ENCODE peak calls at places on chromosomes 7 and 10, in five cellular contexts. L is choroid plexus epithelial cell, Y is IMR-90, S is neural progenitor cell, Q is retinal pigment epithelial cell. M is an unnamed sample.

GRCh38 chr10:71888623-71889387 is 37.8 kb upstream of the PSAP start:
- DNase-seq in L (peak; percentile 88), Y (peak; percentile 77), S (peak; percentile 71), Q (peak; percentile 61), M (peak; percentile 86)

GRCh38 chr7:140390034-140390433 is 8.3 kb downstream of the SLC37A3 start:
- DNase-seq in L (no peak), Y (no peak), S (no peak), Q (no peak), M (no peak)

GRCh38 chr7:100603697-100604077 is 1.5 kb downstream of the PCOLCE start:
- DNase-seq in L (peak; percentile 34), Y (peak; percentile 23), S (peak; percentile 75), Q (no peak), M (no peak)

GRCh38 chr10:45106257-45106856 is 105.6 kb downstream of the ZNF22 start:
- DNase-seq in L (peak; percentile 3), Y (no peak), S (no peak), Q (no peak), M (no peak)

GRCh38 chr10:89250814-89251416 is 660 bp downstream of the LIPA start:
- DNase-seq in L (no peak), Y (no peak), S (no peak), Q (no peak), M (no peak)

GRCh38 chr7:105963038-105963667 is at the start of gene CDHR3:
- DNase-seq in L (no peak), Y (no peak), S (no peak), Q (no peak), M (no peak)

GRCh38 chr10:124028700-124029487 is 64.5 kb downstream of the CHST15 start:
- DNase-seq in L (no peak), Y (no peak), S (no peak), Q (no peak), M (no peak)

GRCh38 chr7:57821438-57822382 is 371.7 kb downstream of the ZNF716 start:
- DNase-seq in L (no peak), Y (no peak), S (no peak), Q (no peak), M (no peak)

GRCh38 chr7:158004123-158004490 is 583.5 kb downstream of the PTPRN2 start:
- DNase-seq in L (no peak), Y (no peak), S (no peak), Q (no peak), M (no peak)

GRCh38 chr10:78913219-78914059 is 155.3 kb upstream of the ZMIZ1 start:
- DNase-seq in L (no peak), Y (no peak), S (peak; percentile 93), Q (no peak), M (no peak)

DNA sequence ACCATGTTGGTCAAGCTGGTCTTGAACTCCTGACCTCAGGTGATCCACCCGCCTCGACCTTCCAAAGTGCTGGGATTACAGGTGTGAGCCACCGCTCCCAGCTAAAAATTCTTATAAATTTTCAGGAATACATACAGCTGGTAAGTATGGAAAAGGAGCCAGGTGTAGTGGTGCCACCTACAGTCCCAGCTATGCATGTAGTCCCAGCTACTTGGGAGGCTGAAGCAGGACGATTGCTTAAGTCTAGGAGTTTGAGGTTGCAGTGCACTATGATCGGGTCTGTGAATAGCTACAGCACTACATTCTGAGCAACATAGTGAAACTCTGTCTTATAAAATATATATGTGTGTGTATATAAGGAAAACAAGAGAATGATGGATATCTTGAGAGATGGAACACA is 19.0 kb downstream of the LDB1 start:
- DNase-seq in L (peak; percentile 19), Y (no peak), S (no peak), Q (no peak), M (no peak)
- TF ChIP-seq CTCF in L (peak; percentile 23), Y (no peak), S (no peak), Q (peak; percentile 23), M (no peak)

DNA sequence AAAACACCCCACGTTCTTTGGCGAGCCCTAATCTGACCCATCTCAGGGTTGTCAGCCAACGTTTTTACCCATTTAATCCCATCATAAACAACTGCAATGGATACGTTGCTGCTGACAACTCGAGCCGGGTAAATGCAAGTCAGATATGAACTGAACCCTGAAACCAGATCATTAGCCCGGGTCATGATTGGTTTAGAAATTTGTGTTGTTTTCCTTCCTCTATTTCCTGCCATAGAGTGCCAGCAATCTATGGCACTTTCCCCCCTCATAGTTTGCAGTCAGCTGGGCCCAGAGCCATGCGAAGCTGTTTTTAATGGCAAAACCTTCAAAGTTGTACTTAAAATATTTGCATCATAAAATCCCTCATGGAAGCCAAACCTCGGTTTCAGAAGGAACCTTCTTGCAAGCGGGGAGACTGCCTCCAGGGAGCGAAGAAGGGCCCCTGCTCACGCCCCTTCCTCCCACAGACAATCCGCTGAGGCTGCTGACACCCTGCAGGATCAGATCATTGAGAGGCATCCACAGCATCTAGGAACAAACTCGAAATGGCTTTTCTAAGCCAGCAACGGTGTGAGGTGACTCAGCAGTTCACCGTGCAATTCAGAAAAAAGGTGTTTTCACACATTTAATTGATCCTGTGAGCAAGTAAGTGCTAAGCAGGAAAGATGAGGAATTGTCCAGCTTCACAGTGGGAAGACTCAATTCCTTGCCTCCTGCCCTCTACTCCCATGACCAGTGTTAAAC is 710.1 kb downstream of the PARD3 start:
- DNase-seq in L (no peak), Y (no peak), S (no peak), Q (no peak), M (peak; percentile 30)
- H3K4me3 ChIP-seq in L (no peak overlapping the region), Y (no peak overlapping the region), S (no peak overlapping the region), Q (no peak overlapping the region), M (no peak overlapping the region)

GRCh38 chr10:33328253-33328652 is 6.2 kb downstream of the NRP1 start:
- DNase-seq in L (no peak), Y (no peak), S (no peak), Q (no peak), M (no peak)

GRCh38 chr10:33329178-33329577 is 5.3 kb downstream of the NRP1 start:
- DNase-seq in L (no peak), Y (no peak), S (no peak), Q (no peak), M (no peak)

GRCh38 chr10:33325929-33326328 is 8.5 kb downstream of the NRP1 start:
- DNase-seq in L (no peak), Y (no peak), S (no peak), Q (no peak), M (no peak)

GRCh38 chr10:33326897-33327296 is 7.6 kb downstream of the NRP1 start:
- DNase-seq in L (peak; percentile 71), Y (no peak), S (no peak), Q (no peak), M (no peak)

DNA sequence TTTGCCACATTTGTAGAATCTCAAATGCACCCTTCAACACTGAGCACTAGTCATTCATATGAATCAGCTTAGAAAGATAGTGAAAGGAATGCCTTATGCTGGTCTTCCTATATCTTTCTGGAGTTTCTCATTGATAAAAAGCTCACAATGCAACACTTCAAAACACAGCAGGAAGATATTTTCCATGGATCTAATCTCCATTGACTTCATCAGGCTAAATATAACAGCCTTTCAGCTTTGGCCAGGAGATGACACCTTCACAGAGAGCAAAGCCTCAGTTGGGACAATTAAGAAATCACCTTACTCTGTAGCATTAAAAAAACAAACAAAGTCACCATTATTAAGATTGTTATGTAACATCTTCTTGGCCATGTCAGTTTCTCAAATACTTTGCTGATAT is 6.7 kb downstream of the NRP1 start:
- DNase-seq in L (peak; percentile 53), Y (peak; percentile 47), S (peak; percentile 19), Q (no peak), M (no peak)
- TF ChIP-seq CTCF in L (peak; percentile 60), Y (peak; percentile 44), S (peak; percentile 49), Q (peak; percentile 48), M (peak; percentile 39)

GRCh38 chr10:102409604-102410426 is 8.8 kb downstream of the PSD start:
- DNase-seq in L (no peak), Y (no peak), S (no peak), Q (no peak), M (no peak)

GRCh38 chr10:102407641-102407943 is 11.0 kb downstream of the PSD start:
- DNase-seq in L (no peak), Y (no peak), S (no peak), Q (no peak), M (no peak)

GRCh38 chr10:102408728-102409603 is 9.6 kb downstream of the PSD start:
- DNase-seq in L (peak; percentile 44), Y (peak; percentile 44), S (peak; percentile 79), Q (no peak), M (no peak)

GRCh38 chr10:102410427-102411073 is 8.0 kb downstream of the PSD start:
- DNase-seq in L (peak; percentile 39), Y (no peak), S (peak; percentile 60), Q (no peak), M (peak; percentile 60)

GRCh38 chr10:102408081-102408727 is 10.4 kb downstream of the PSD start:
- DNase-seq in L (no peak), Y (no peak), S (no peak), Q (no peak), M (no peak)
- H3K4me3 ChIP-seq in L (peak overlapping the region; percentile 54), Y (peak overlapping the region; percentile 80), S (peak overlapping the region; percentile 41), Q (peak overlapping the region; percentile 46), M (peak overlapping the region; percentile 35)

GRCh38 chr10:29470355-29470705 is 164.4 kb downstream of the SVIL start:
- DNase-seq in L (peak; percentile 22), Y (no peak), S (peak; percentile 69), Q (no peak), M (no peak)
- TF ChIP-seq CTCF in L (peak; percentile 63), Y (peak; percentile 19), S (peak; percentile 64), Q (peak; percentile 56), M (no peak)